ENCODE peak calls at places on chromosomes 2 and 18, in seven cellular contexts. One of them, this sample, is unnamed.

GRCh38 chr2:155766342-155767115 is 566.0 kb downstream of the NR4A2 start:
- DNase-seq in BJ: no peak
- DNase-seq in fibroblast of lung: no peak
- DNase-seq in GM12864: no peak
- DNase-seq in fibroblast of villous mesenchyme: no peak
- DNase-seq in lung: no peak
- DNase-seq in mesenchymal stem cell: no peak
- DNase-seq in this sample: no peak

GRCh38 chr2:45790157-45790723 is 138.8 kb downstream of the PRKCE start:
- DNase-seq in fibroblast of lung: no peak
- DNase-seq in mesenchymal stem cell: no peak
- DNase-seq in fibroblast of villous mesenchyme: no peak
- DNase-seq in BJ: no peak
- DNase-seq in lung: no peak
- DNase-seq in GM12864: no peak
- DNase-seq in this sample: no peak

GRCh38 chr18:48183613-48184012 is 225.6 kb downstream of the ZBTB7C start:
- DNase-seq in fibroblast of villous mesenchyme: no peak
- DNase-seq in lung: no peak
- DNase-seq in fibroblast of lung: no peak
- DNase-seq in GM12864: no peak
- DNase-seq in mesenchymal stem cell: no peak
- DNase-seq in BJ: no peak
- DNase-seq in this sample: peak; percentile 60

GRCh38 chr18:78673516-78674321 is 305.9 kb upstream of the SALL3 start:
- DNase-seq in fibroblast of lung: no peak
- DNase-seq in GM12864: no peak
- DNase-seq in BJ: no peak
- DNase-seq in mesenchymal stem cell: no peak
- DNase-seq in lung: no peak
- DNase-seq in fibroblast of villous mesenchyme: no peak
- DNase-seq in this sample: no peak

GRCh38 chr2:84906900-84907714 is 1.7 kb downstream of the TMSB10 start:
- DNase-seq in BJ: peak; percentile 70
- DNase-seq in lung: peak; percentile 64
- DNase-seq in fibroblast of lung: peak; percentile 91
- DNase-seq in GM12864: no peak
- DNase-seq in mesenchymal stem cell: peak; percentile 83
- DNase-seq in fibroblast of villous mesenchyme: peak; percentile 89
- DNase-seq in this sample: peak; percentile 95

GRCh38 chr2:45591073-45591472 is 20.0 kb downstream of the SRBD1 start:
- DNase-seq in fibroblast of villous mesenchyme: no peak
- DNase-seq in fibroblast of lung: peak; percentile 25
- DNase-seq in mesenchymal stem cell: no peak
- DNase-seq in lung: no peak
- DNase-seq in BJ: no peak
- DNase-seq in GM12864: no peak
- DNase-seq in this sample: no peak

GRCh38 chr2:174753038-174753633 is 11.1 kb downstream of the CHRNA1 start:
- DNase-seq in fibroblast of villous mesenchyme: no peak
- DNase-seq in lung: no peak
- DNase-seq in mesenchymal stem cell: no peak
- DNase-seq in GM12864: peak; percentile 38
- DNase-seq in BJ: no peak
- DNase-seq in fibroblast of lung: no peak
- DNase-seq in this sample: peak; percentile 78

GRCh38 chr2:127577208-127577475 is 41.7 kb downstream of the MYO7B start:
- DNase-seq in mesenchymal stem cell: no peak
- DNase-seq in fibroblast of villous mesenchyme: no peak
- DNase-seq in fibroblast of lung: no peak
- DNase-seq in GM12864: no peak
- DNase-seq in BJ: no peak
- DNase-seq in lung: no peak
- DNase-seq in this sample: no peak

GRCh38 chr2:207511851-207512250 is 17.9 kb upstream of the CREB1 start:
- DNase-seq in fibroblast of villous mesenchyme: peak; percentile 23
- DNase-seq in fibroblast of lung: peak; percentile 21
- DNase-seq in lung: no peak
- DNase-seq in BJ: no peak
- DNase-seq in GM12864: no peak
- DNase-seq in mesenchymal stem cell: no peak
- DNase-seq in this sample: no peak

GRCh38 chr2:9720352-9721093 is 89.7 kb upstream of the YWHAQ start:
- DNase-seq in fibroblast of villous mesenchyme: no peak
- DNase-seq in lung: no peak
- DNase-seq in GM12864: no peak
- DNase-seq in fibroblast of lung: no peak
- DNase-seq in mesenchymal stem cell: no peak
- DNase-seq in BJ: no peak
- DNase-seq in this sample: no peak

GRCh38 chr2:955829-956731 is 5.4 kb downstream of the SNTG2 start:
- DNase-seq in fibroblast of lung: no peak
- DNase-seq in GM12864: no peak
- DNase-seq in mesenchymal stem cell: no peak
- DNase-seq in lung: no peak
- DNase-seq in fibroblast of villous mesenchyme: no peak
- DNase-seq in BJ: no peak
- DNase-seq in this sample: no peak

GRCh38 chr2:137302957-137303356 is 537.6 kb downstream of the THSD7B start:
- DNase-seq in GM12864: no peak
- DNase-seq in fibroblast of villous mesenchyme: no peak
- DNase-seq in BJ: no peak
- DNase-seq in lung: no peak
- DNase-seq in mesenchymal stem cell: no peak
- DNase-seq in fibroblast of lung: no peak
- DNase-seq in this sample: no peak

GRCh38 chr18:3590096-3590655 is 140.2 kb downstream of the TGIF1 start:
- DNase-seq in lung: no peak
- DNase-seq in BJ: no peak
- DNase-seq in mesenchymal stem cell: no peak
- DNase-seq in fibroblast of villous mesenchyme: no peak
- DNase-seq in GM12864: no peak
- DNase-seq in fibroblast of lung: no peak
- DNase-seq in this sample: no peak

GRCh38 chr2:43217228-43218220 is 8.9 kb downstream of the ZFP36L2 start:
- DNase-seq in fibroblast of villous mesenchyme: no peak
- DNase-seq in mesenchymal stem cell: peak; percentile 20
- DNase-seq in GM12864: no peak
- DNase-seq in BJ: no peak
- DNase-seq in fibroblast of lung: peak; percentile 47
- DNase-seq in lung: no peak
- DNase-seq in this sample: no peak

GRCh38 chr18:58257461-58257860 is 213.4 kb downstream of the NEDD4L start:
- DNase-seq in fibroblast of villous mesenchyme: peak; percentile 43
- DNase-seq in fibroblast of lung: peak; percentile 67
- DNase-seq in mesenchymal stem cell: peak; percentile 45
- DNase-seq in lung: no peak
- DNase-seq in GM12864: no peak
- DNase-seq in BJ: no peak
- DNase-seq in this sample: no peak

GRCh38 chr2:51920509-51920908 is 888.6 kb upstream of the NRXN1 start:
- DNase-seq in GM12864: no peak
- DNase-seq in fibroblast of lung: peak; percentile 17
- DNase-seq in mesenchymal stem cell: no peak
- DNase-seq in lung: no peak
- DNase-seq in BJ: no peak
- DNase-seq in fibroblast of villous mesenchyme: no peak
- DNase-seq in this sample: no peak

GRCh38 chr2:146579154-146579930 is 1265.5 kb upstream of the ACVR2A start:
- DNase-seq in BJ: no peak
- DNase-seq in mesenchymal stem cell: peak; percentile 52
- DNase-seq in fibroblast of lung: peak; percentile 75
- DNase-seq in lung: no peak
- DNase-seq in GM12864: no peak
- DNase-seq in fibroblast of villous mesenchyme: peak; percentile 55
- DNase-seq in this sample: no peak

GRCh38 chr2:176496756-176497155 is 227.5 kb downstream of the MTX2 start:
- DNase-seq in fibroblast of villous mesenchyme: peak; percentile 39
- DNase-seq in mesenchymal stem cell: no peak
- DNase-seq in fibroblast of lung: peak; percentile 19
- DNase-seq in GM12864: no peak
- DNase-seq in lung: no peak
- DNase-seq in BJ: no peak
- DNase-seq in this sample: no peak

DNA sequence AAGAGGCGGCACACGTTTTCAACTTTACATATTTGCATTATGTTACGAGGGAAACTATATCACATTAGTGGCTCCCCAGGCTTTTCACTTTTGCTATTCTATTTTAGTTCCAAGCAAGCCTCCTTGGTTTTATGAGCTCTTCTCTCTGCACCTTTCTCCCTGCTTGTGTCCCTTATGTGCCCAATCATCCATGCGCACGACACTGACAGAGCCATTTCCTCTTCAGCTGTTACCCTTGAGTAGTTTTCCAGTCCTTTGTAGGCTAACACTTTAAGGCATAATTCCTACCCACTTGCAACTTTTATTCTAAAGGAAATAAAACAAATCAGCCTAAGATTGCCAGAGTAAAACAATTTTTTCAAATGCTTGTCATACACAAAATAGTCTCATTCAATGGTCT is 154.3 kb downstream of the TCF4 start:
- DNase-seq in fibroblast of villous mesenchyme: no peak
- DNase-seq in mesenchymal stem cell: no peak
- DNase-seq in fibroblast of lung: no peak
- DNase-seq in GM12864: no peak
- DNase-seq in lung: no peak
- DNase-seq in BJ: no peak
- DNase-seq in this sample: no peak
- H3K4me3 ChIP-seq in fibroblast of villous mesenchyme: no peak overlapping the region
- H3K4me3 ChIP-seq in mesenchymal stem cell: no peak overlapping the region
- H3K4me3 ChIP-seq in fibroblast of lung: no peak overlapping the region
- H3K4me3 ChIP-seq in GM12864: no peak overlapping the region
- H3K4me3 ChIP-seq in lung: no peak overlapping the region
- H3K4me3 ChIP-seq in BJ: no peak overlapping the region
- H3K4me3 ChIP-seq in this sample: no peak overlapping the region

DNA sequence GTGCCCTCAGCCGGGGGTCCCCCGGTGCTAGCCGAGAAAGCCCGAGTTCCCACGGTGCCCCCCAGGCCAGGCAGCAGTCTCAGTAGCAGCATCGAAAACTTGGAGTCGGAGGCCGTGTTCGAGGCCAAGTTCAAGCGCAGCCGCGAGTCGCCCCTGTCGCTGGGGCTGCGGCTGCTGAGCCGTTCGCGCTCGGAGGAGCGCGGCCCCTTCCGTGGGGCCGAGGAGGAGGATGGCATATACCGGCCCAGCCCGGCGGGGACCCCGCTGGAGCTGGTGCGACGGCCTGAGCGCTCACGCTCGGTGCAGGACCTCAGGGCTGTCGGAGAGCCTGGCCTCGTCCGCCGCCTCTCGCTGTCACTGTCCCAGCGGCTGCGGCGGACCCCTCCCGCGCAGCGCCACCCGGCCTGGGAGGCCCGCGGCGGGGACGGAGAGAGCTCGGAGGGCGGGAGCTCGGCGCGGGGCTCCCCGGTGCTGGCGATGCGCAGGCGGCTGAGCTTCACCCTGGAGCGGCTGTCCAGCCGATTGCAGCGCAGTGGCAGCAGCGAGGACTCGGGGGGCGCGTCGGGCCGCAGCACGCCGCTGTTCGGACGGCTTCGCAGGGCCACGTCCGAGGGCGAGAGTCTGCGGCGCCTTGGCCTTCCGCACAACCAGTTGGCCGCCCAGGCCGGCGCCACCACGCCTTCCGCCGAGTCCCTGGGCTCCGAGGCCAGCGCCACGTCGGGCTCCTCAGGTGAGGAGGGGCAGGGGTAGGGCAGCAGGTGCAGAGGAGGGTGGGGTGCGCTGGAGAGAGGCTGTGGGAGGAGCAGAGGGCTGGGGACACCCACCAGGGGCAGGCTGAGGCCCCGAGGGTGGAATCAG is 14.1 kb upstream of the GMPPA start:
- DNase-seq in fibroblast of villous mesenchyme: no peak
- DNase-seq in lung: no peak
- DNase-seq in fibroblast of lung: no peak
- DNase-seq in mesenchymal stem cell: peak; percentile 32
- DNase-seq in GM12864: no peak
- DNase-seq in BJ: no peak
- DNase-seq in this sample: no peak
- H3K4me3 ChIP-seq in fibroblast of villous mesenchyme: peak overlapping the region; percentile 15
- H3K4me3 ChIP-seq in lung: no peak overlapping the region
- H3K4me3 ChIP-seq in fibroblast of lung: no peak overlapping the region
- H3K4me3 ChIP-seq in mesenchymal stem cell: peak overlapping the region; percentile 29
- H3K4me3 ChIP-seq in GM12864: no peak overlapping the region
- H3K4me3 ChIP-seq in BJ: no peak overlapping the region
- H3K4me3 ChIP-seq in this sample: no peak overlapping the region

GRCh38 chr18:59268127-59268721 is 5.0 kb downstream of the RAX start:
- DNase-seq in lung: no peak
- DNase-seq in fibroblast of lung: no peak
- DNase-seq in GM12864: no peak
- DNase-seq in fibroblast of villous mesenchyme: no peak
- DNase-seq in BJ: no peak
- DNase-seq in mesenchymal stem cell: no peak
- DNase-seq in this sample: no peak
- H3K4me3 ChIP-seq in lung: peak overlapping the region; percentile 3
- H3K4me3 ChIP-seq in fibroblast of lung: no peak overlapping the region
- H3K4me3 ChIP-seq in GM12864: no peak overlapping the region
- H3K4me3 ChIP-seq in fibroblast of villous mesenchyme: no peak overlapping the region
- H3K4me3 ChIP-seq in BJ: no peak overlapping the region
- H3K4me3 ChIP-seq in mesenchymal stem cell: peak overlapping the region; percentile 29
- H3K4me3 ChIP-seq in this sample: no peak overlapping the region

GRCh38 chr2:241133436-241133820 is 15.8 kb downstream of the PASK start:
- DNase-seq in GM12864: no peak
- DNase-seq in BJ: no peak
- DNase-seq in lung: no peak
- DNase-seq in fibroblast of villous mesenchyme: no peak
- DNase-seq in mesenchymal stem cell: no peak
- DNase-seq in fibroblast of lung: no peak
- DNase-seq in this sample: no peak

GRCh38 chr2:241130316-241130715 is 19.0 kb downstream of the PASK start:
- DNase-seq in BJ: no peak
- DNase-seq in fibroblast of lung: no peak
- DNase-seq in mesenchymal stem cell: no peak
- DNase-seq in fibroblast of villous mesenchyme: no peak
- DNase-seq in lung: no peak
- DNase-seq in GM12864: no peak
- DNase-seq in this sample: no peak

GRCh38 chr2:241129086-241129871 is 20.0 kb downstream of the PASK start:
- DNase-seq in mesenchymal stem cell: no peak
- DNase-seq in fibroblast of lung: no peak
- DNase-seq in BJ: no peak
- DNase-seq in fibroblast of villous mesenchyme: no peak
- DNase-seq in lung: no peak
- DNase-seq in GM12864: no peak
- DNase-seq in this sample: no peak

GRCh38 chr2:241132549-241133435 is 16.5 kb downstream of the PASK start:
- DNase-seq in fibroblast of lung: no peak
- DNase-seq in BJ: no peak
- DNase-seq in mesenchymal stem cell: no peak
- DNase-seq in GM12864: no peak
- DNase-seq in lung: no peak
- DNase-seq in fibroblast of villous mesenchyme: no peak
- DNase-seq in this sample: no peak

DNA sequence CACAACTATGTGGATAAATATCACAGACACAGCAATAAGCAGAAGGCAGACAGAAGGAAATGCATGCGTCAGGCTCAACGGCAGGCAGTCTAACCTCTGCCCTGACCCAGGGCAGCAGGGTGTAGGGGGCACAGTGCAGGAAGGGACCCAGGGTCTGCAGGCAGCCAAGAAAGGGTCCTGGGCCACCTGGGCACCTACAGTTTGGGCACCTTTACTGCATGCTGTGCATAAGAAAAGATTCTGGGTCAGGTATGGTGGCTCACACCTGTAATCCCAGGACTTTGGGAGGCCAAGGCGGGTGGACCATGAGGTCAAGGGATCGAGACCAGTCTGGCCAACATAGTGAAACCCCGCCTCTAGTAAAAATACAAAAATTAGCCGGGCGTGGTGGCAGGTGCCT is 17.7 kb downstream of the PASK start:
- DNase-seq in fibroblast of lung: no peak
- DNase-seq in mesenchymal stem cell: no peak
- DNase-seq in GM12864: no peak
- DNase-seq in BJ: no peak
- DNase-seq in fibroblast of villous mesenchyme: no peak
- DNase-seq in lung: no peak
- DNase-seq in this sample: no peak
- H3K4me3 ChIP-seq in fibroblast of lung: no peak overlapping the region
- H3K4me3 ChIP-seq in mesenchymal stem cell: no peak overlapping the region
- H3K4me3 ChIP-seq in GM12864: no peak overlapping the region
- H3K4me3 ChIP-seq in BJ: no peak overlapping the region
- H3K4me3 ChIP-seq in fibroblast of villous mesenchyme: no peak overlapping the region
- H3K4me3 ChIP-seq in lung: no peak overlapping the region
- H3K4me3 ChIP-seq in this sample: no peak overlapping the region

This sample was measured in lower leg skin.